ENCODE peak calls at places on chromosome 17, in five cellular contexts. C, W, M, G and D are unnamed samples.

GRCh38 chr17:77324227-77324626 is 183.5 kb downstream of the SEC14L1 start:
- DNase-seq in M (no peak), W (no peak), G (no peak), C (no peak), D (no peak)

GRCh38 chr17:61251939-61252865 is 147.4 kb upstream of the TBX2 start:
- DNase-seq in W (no peak), G (peak; percentile 99), M (no peak), C (no peak), D (no peak)

GRCh38 chr17:31313982-31314787 is at the start of gene EVI2B:
- DNase-seq in M (no peak), C (no peak), G (peak; percentile 91), W (no peak), D (no peak)

GRCh38 chr17:21381076-21381706 is 5.0 kb downstream of the KCNJ12 start:
- DNase-seq in W (no peak), C (no peak), M (no peak), G (no peak), D (no peak)

GRCh38 chr17:45992904-45993303 is 6.1 kb upstream of the STH start:
- DNase-seq in M (no peak), C (no peak), W (no peak), G (no peak), D (no peak)

GRCh38 chr17:9811086-9811485 is 10.8 kb downstream of the GSG1L2 start:
- DNase-seq in G (no peak), C (no peak), M (peak; percentile 14), W (no peak), D (no peak)

GRCh38 chr17:3667366-3668278 is 756 bp downstream of the TAX1BP3 start:
- DNase-seq in W (peak; percentile 4), M (peak; percentile 79), G (peak; percentile 93), C (peak; percentile 13), D (no peak)

GRCh38 chr17:20263595-20263994 is 203.7 kb downstream of the LGALS9B start:
- DNase-seq in C (no peak), G (peak; percentile 17), W (no peak), M (no peak), D (no peak)